ENCODE peak calls at places on chromosomes 11 and 22, in seven cellular contexts. H, F, Y, S, U, G and M are unnamed samples.

GRCh38 chr22:28783786-28784671 is 11.5 kb downstream of the CCDC117 start:
- ATAC-seq in H (no peak), F (peak; percentile 98), Y (no peak), S (peak; percentile 83), U (no peak), G (no peak), M (no peak)

GRCh38 chr11:55795256-55795655 is at the start of gene OR5D14:
- ATAC-seq in H (no peak), F (no peak), Y (no peak), S (no peak), U (no peak), G (no peak), M (no peak)

GRCh38 chr11:12253843-12254281 is 123.5 kb upstream of the PARVA start:
- ATAC-seq in H (no peak), F (peak; percentile 73), Y (no peak), S (no peak), U (no peak), G (no peak), M (no peak)

GRCh38 chr11:74932169-74932568 is 16.7 kb downstream of the XRRA1 start:
- ATAC-seq in H (no peak), F (no peak), Y (no peak), S (no peak), U (no peak), G (no peak), M (no peak)

GRCh38 chr22:39230261-39231196 is 14.3 kb downstream of the PDGFB start:
- ATAC-seq in H (peak; percentile 43), F (peak; percentile 72), Y (no peak), S (no peak), U (peak; percentile 66), G (peak; percentile 36), M (no peak)

GRCh38 chr22:37912171-37912570 is 6.1 kb downstream of the MICALL1 start:
- ATAC-seq in H (no peak), F (no peak), Y (no peak), S (no peak), U (no peak), G (no peak), M (no peak)

GRCh38 chr11:120658071-120658423 is 146.5 kb downstream of the GRIK4 start:
- ATAC-seq in H (no peak), F (no peak), Y (no peak), S (no peak), U (no peak), G (no peak), M (no peak)

GRCh38 chr11:130550160-130550559 is 101.7 kb downstream of the ADAMTS15 start:
- ATAC-seq in H (no peak), F (no peak), Y (no peak), S (no peak), U (no peak), G (no peak), M (no peak)

GRCh38 chr22:36901411-36902142 is 11.9 kb upstream of the CSF2RB start:
- ATAC-seq in H (no peak), F (no peak), Y (no peak), S (no peak), U (peak; percentile 6), G (no peak), M (no peak)

GRCh38 chr22:46577361-46578249 is 40.2 kb upstream of the CELSR1 start:
- ATAC-seq in H (peak; percentile 28), F (no peak), Y (peak; percentile 6), S (no peak), U (peak; percentile 7), G (no peak), M (peak; percentile 23)

GRCh38 chr11:14826580-14826979 is 65.5 kb downstream of the CYP2R1 start:
- ATAC-seq in H (no peak), F (no peak), Y (no peak), S (no peak), U (no peak), G (no peak), M (no peak)

GRCh38 chr22:44406581-44407403 is 91.2 kb downstream of the RTL6 start:
- ATAC-seq in H (no peak), F (no peak), Y (no peak), S (no peak), U (peak; percentile 76), G (no peak), M (no peak)

GRCh38 chr22:46757104-46757503 is 5.3 kb upstream of the TBC1D22A start:
- ATAC-seq in H (no peak), F (no peak), Y (no peak), S (no peak), U (no peak), G (no peak), M (no peak)

GRCh38 chr11:111540921-111541208 is 345 bp downstream of the LAYN start:
- ATAC-seq in H (no peak), F (peak; percentile 45), Y (no peak), S (no peak), U (peak; percentile 31), G (peak; percentile 67), M (peak; percentile 36)

GRCh38 chr22:29369460-29369859 is 18.9 kb downstream of the AP1B1 start:
- ATAC-seq in H (peak; percentile 49), F (no peak), Y (peak; percentile 81), S (peak; percentile 54), U (peak; percentile 92), G (no peak), M (peak; percentile 91)

GRCh38 chr11:119318240-119319135 is 1.6 kb upstream of the MCAM start:
- ATAC-seq in H (no peak), F (peak; percentile 34), Y (peak; percentile 61), S (no peak), U (no peak), G (peak; percentile 4), M (peak; percentile 40)

GRCh38 chr11:119319702-119320592 is 3.0 kb upstream of the MCAM start:
- ATAC-seq in H (no peak), F (no peak), Y (peak; percentile 0), S (no peak), U (no peak), G (no peak), M (no peak)

GRCh38 chr11:119317592-119318239 is 786 bp upstream of the MCAM start:
- ATAC-seq in H (no peak), F (peak; percentile 45), Y (no peak), S (no peak), U (peak; percentile 1), G (no peak), M (no peak)

GRCh38 chr11:119320593-119321524 is 3.9 kb upstream of the MCAM start:
- ATAC-seq in H (no peak), F (no peak), Y (peak; percentile 73), S (peak; percentile 47), U (peak; percentile 41), G (peak; percentile 59), M (peak; percentile 66)

GRCh38 chr11:119319136-119319701 is 2.3 kb upstream of the MCAM start:
- ATAC-seq in H (no peak), F (peak; percentile 16), Y (peak; percentile 5), S (no peak), U (no peak), G (peak; percentile 1), M (no peak)
- H3K4me1 ChIP-seq in H (peaks cover 16% of the 10 kb centered on the region), F (peaks cover 81% of the 10 kb centered on the region), Y (peaks cover 82% of the 10 kb centered on the region), S (peaks cover 71% of the 10 kb centered on the region), U (peaks cover 52% of the 10 kb centered on the region), G (peaks cover 55% of the 10 kb centered on the region), M (peaks cover 97% of the 10 kb centered on the region)

GRCh38 chr22:19360300-19360792 is 68.8 kb upstream of the CLTCL1 start:
- ATAC-seq in H (no peak), F (peak; percentile 19), Y (peak; percentile 48), S (no peak), U (peak; percentile 68), G (peak; percentile 61), M (no peak)

GRCh38 chr22:19359554-19360299 is 68.2 kb upstream of the CLTCL1 start:
- ATAC-seq in H (no peak), F (no peak), Y (no peak), S (no peak), U (no peak), G (no peak), M (no peak)

GRCh38 chr22:19357270-19358105 is 66.0 kb upstream of the CLTCL1 start:
- ATAC-seq in H (no peak), F (no peak), Y (no peak), S (no peak), U (no peak), G (no peak), M (no peak)

GRCh38 chr22:19358195-19358594 is 66.7 kb upstream of the CLTCL1 start:
- ATAC-seq in H (no peak), F (no peak), Y (no peak), S (no peak), U (no peak), G (no peak), M (no peak)

GRCh38 chr22:19358703-19359553 is 67.4 kb upstream of the CLTCL1 start:
- ATAC-seq in H (no peak), F (no peak), Y (no peak), S (no peak), U (no peak), G (no peak), M (no peak)
- TF ChIP-seq POLR2AphosphoS5 in H (no peak), F (no peak), Y (peak; percentile 32), S (no peak), U (no peak), G (no peak), M (no peak)

GRCh38 chr22:30604723-30605122 is 2.3 kb upstream of the TCN2 start:
- ATAC-seq in H (no peak), F (no peak), Y (no peak), S (no peak), U (no peak), G (no peak), M (no peak)
- H3K4me1 ChIP-seq in H (peaks cover 21% of the 10 kb centered on the region), F (peaks cover 38% of the 10 kb centered on the region), Y (peaks cover 20% of the 10 kb centered on the region), S (peaks cover 36% of the 10 kb centered on the region), U (peaks cover 36% of the 10 kb centered on the region), G (peaks cover 3% of the 10 kb centered on the region), M (no peaks in the 10 kb centered on the region)

DNA sequence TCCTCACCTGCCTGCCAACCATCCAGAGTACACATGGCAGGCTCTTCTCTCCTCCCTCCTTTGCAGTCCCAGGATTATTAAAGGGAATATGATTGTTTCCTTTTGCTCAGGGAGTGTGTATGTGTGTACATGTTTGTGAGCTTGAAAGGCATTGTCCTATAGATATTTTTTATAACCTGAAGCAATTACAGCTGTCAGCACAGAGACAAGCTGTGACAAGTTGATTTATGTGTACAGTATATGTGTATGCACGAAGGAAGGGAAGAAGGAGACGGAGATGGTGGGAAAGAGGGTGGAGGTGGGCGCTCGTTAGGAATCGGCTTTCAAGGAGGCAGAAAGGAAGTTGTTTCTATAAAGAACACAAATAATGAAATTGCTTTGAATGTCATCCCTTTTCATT is 537.0 kb downstream of the NTM start:
- ATAC-seq in H (no peak), F (no peak), Y (no peak), S (no peak), U (no peak), G (no peak), M (no peak)
- TF ChIP-seq POLR2AphosphoS5 in H (no peak), F (no peak), Y (no peak), S (no peak), U (no peak), G (no peak), M (no peak)

DNA sequence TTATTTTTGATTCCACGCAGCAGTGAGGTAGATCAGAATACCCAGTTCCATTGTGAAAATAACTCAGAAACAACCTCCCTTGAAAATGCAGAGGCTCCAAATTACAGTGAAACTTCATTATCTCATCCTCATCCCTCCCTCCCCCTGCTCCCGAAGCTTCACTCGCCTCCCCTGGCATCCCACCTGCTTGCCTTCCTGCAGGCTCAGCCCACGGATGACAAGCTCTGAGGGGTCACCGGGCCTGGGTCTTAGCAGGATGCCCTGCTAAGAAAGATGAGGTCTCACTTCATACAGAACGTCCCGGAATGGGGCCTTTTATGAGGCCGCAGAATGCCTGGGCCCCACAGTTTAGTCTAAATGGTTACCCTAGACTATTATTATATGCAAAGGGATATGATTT is 20.2 kb downstream of the FXYD6 start:
- ATAC-seq in H (no peak), F (no peak), Y (no peak), S (no peak), U (no peak), G (no peak), M (no peak)
- H3K4me1 ChIP-seq in H (no peaks in the 10 kb centered on the region), F (no peaks in the 10 kb centered on the region), Y (no peaks in the 10 kb centered on the region), S (peaks cover 24% of the 10 kb centered on the region), U (peaks cover 10% of the 10 kb centered on the region), G (no peaks in the 10 kb centered on the region), M (no peaks in the 10 kb centered on the region)

GRCh38 chr11:58893899-58894298 is 45.4 kb upstream of the GLYATL1 start:
- ATAC-seq in H (no peak), F (no peak), Y (no peak), S (no peak), U (peak; percentile 75), G (no peak), M (no peak)
- TF ChIP-seq POLR2AphosphoS5 in H (no peak), F (no peak), Y (no peak), S (no peak), U (no peak), G (no peak), M (no peak)